ENCODE peak calls at places on chromosomes 7 and 10, in seven cellular contexts. N, Y, J, W, Q, D and A are unnamed samples.

GRCh38 chr10:34775044-34775637 is 40.0 kb downstream of the PARD3 start:
- DNase-seq in D (no peak), N (no peak), Q (no peak), J (no peak), Y (no peak), W (no peak), A (no peak)

GRCh38 chr10:93462881-93463280 is 19.3 kb downstream of the MYOF start:
- DNase-seq in W (no peak), Y (peak), Q (no peak), D (peak), N (no peak), J (no peak), A (no peak)

GRCh38 chr10:69337312-69338132 is 59.2 kb downstream of the HK1 start:
- DNase-seq in Q (no peak), N (no peak), J (no peak), Y (peak), D (peak), W (no peak), A (no peak)

GRCh38 chr10:108592926-108593325 is 1330.4 kb downstream of the XPNPEP1 start:
- DNase-seq in Y (no peak), D (no peak), Q (no peak), J (no peak), N (no peak), W (no peak), A (no peak)

GRCh38 chr10:118251791-118252190 is 90.3 kb downstream of the FAM204A start:
- DNase-seq in Q (no peak), W (no peak), N (no peak), Y (no peak), J (no peak), D (no peak), A (no peak)

GRCh38 chr7:114879554-114879953 is 42.3 kb upstream of the MDFIC start:
- DNase-seq in J (no peak), N (no peak), W (no peak), Q (no peak), Y (peak), D (no peak), A (no peak)

GRCh38 chr10:110208614-110209398 is 1.4 kb downstream of the MXI1 start:
- DNase-seq in Y (peak), D (peak), W (no peak), J (no peak), Q (peak), N (peak), A (peak)

GRCh38 chr10:53005612-53006325 is 233.2 kb upstream of the MBL2 start:
- DNase-seq in N (no peak), Q (no peak), W (no peak), Y (no peak), J (no peak), D (no peak), A (no peak)

GRCh38 chr7:87316846-87317545 is 28.5 kb upstream of the CROT start:
- DNase-seq in Y (peak), N (peak), W (no peak), Q (no peak), D (no peak), J (no peak), A (no peak)

GRCh38 chr7:101618207-101618839 is 10.8 kb downstream of the MYL10 start:
- DNase-seq in N (no peak), D (no peak), Q (no peak), Y (no peak), W (no peak), J (no peak), A (no peak)

GRCh38 chr7:5692112-5692844 is 89.2 kb downstream of the RNF216 start:
- DNase-seq in N (peak), Y (peak), D (peak), Q (peak), W (peak), J (no peak), A (peak)

GRCh38 chr7:114303301-114303700 is 111.3 kb upstream of the FOXP2 start:
- DNase-seq in Y (no peak), J (no peak), N (no peak), D (no peak), W (no peak), Q (no peak), A (no peak)

GRCh38 chr7:149828357-149829309 is 9.5 kb upstream of the ZNF862 start:
- DNase-seq in D (no peak), W (no peak), N (no peak), Q (no peak), J (no peak), Y (no peak), A (no peak)

GRCh38 chr7:155796381-155797261 is 15.6 kb downstream of the SHH start:
- DNase-seq in N (peak), W (no peak), Q (no peak), D (peak), Y (no peak), J (no peak), A (peak)

GRCh38 chr7:107889992-107890391 is 991 bp upstream of the DLD start:
- DNase-seq in D (no peak), N (no peak), W (no peak), Y (no peak), J (no peak), Q (no peak), A (no peak)

GRCh38 chr7:107891619-107892366 is 810 bp downstream of the DLD start:
- DNase-seq in Y (peak), N (no peak), Q (no peak), D (peak), J (no peak), W (no peak), A (no peak)

GRCh38 chr7:107890493-107890961 is 456 bp upstream of the DLD start:
- DNase-seq in N (no peak), J (no peak), W (no peak), Q (no peak), D (no peak), Y (no peak), A (peak)

GRCh38 chr7:107890962-107891618 is at the start of gene DLD:
- DNase-seq in D (peak), Y (peak), Q (peak), J (peak), W (peak), N (peak), A (peak)
- TF ChIP-seq POLR2A in D (peak), Y (peak), Q (peak), J (peak), W (peak), N (peak), A (peak)

GRCh38 chr10:17848646-17849045 is 39.5 kb downstream of the MRC1 start:
- DNase-seq in N (no peak), J (no peak), Q (no peak), D (no peak), Y (no peak), W (no peak), A (no peak)

GRCh38 chr10:17854044-17854652 is 45.0 kb downstream of the MRC1 start:
- DNase-seq in W (no peak), Q (no peak), N (no peak), Y (no peak), J (no peak), D (peak), A (no peak)

GRCh38 chr10:17847586-17848296 is 38.6 kb downstream of the MRC1 start:
- DNase-seq in J (no peak), N (no peak), W (no peak), D (peak), Y (peak), Q (no peak), A (no peak)

GRCh38 chr10:17850526-17850925 is 41.4 kb downstream of the MRC1 start:
- DNase-seq in J (no peak), Y (no peak), D (no peak), W (no peak), Q (no peak), N (no peak), A (no peak)

GRCh38 chr10:17851611-17852010 is 42.5 kb downstream of the MRC1 start:
- DNase-seq in Y (no peak), J (no peak), W (no peak), Q (no peak), N (no peak), D (peak), A (peak)
- H3K4me3 ChIP-seq in Y (no peak), J (no peak), W (no peak), Q (no peak), N (no peak), D (no peak), A (no peak)

GRCh38 chr7:53744361-53744760 is 708.9 kb downstream of the POM121L12 start:
- DNase-seq in J (no peak), N (no peak), W (no peak), D (no peak), Q (no peak), Y (no peak), A (no peak)
- TF ChIP-seq POLR2A in J (no peak), N (no peak), W (no peak), D (no peak), Q (no peak), Y (no peak), A (no peak)

GRCh38 chr7:76281706-76282343 is 20.6 kb upstream of the HSPB1 start:
- DNase-seq in W (no peak), N (no peak), Y (no peak), D (no peak), Q (no peak), J (no peak), A (no peak)

GRCh38 chr7:76280408-76280807 is 22.1 kb upstream of the HSPB1 start:
- DNase-seq in D (no peak), Y (no peak), W (no peak), Q (no peak), N (no peak), J (no peak), A (no peak)

GRCh38 chr7:76283254-76284159 is 19.0 kb upstream of the HSPB1 start:
- DNase-seq in N (no peak), W (no peak), Q (no peak), D (no peak), J (no peak), Y (no peak), A (no peak)

GRCh38 chr7:76282344-76283253 is 19.9 kb upstream of the HSPB1 start:
- DNase-seq in N (no peak), D (no peak), Q (no peak), W (no peak), J (no peak), Y (no peak), A (peak)

GRCh38 chr7:76281006-76281705 is 21.3 kb upstream of the HSPB1 start:
- DNase-seq in D (no peak), W (no peak), Y (no peak), Q (no peak), J (no peak), N (no peak), A (no peak)
- H3K4me3 ChIP-seq in D (no peak), W (peak), Y (peak), Q (peak), J (peak), N (peak), A (no peak)